ENCODE peak calls at places on chromosome 22, in seven cellular contexts. O is GM23338, B is HCT116, K is stomach, H is SK-N-SH, W is suprapubic skin, M is GM12878. F is an unnamed sample. For H3K4me1, the result is how much of the 10 kb centered on the place peaks cover.

GRCh38 chr22:20803696-20804324 is 29.9 kb downstream of the SERPIND1 start:
- DNase-seq in W (no peak), M (no peak), H (peak), B (peak), K (peak), O (peak), F (no peak)

GRCh38 chr22:20983081-20983745 is 1.1 kb downstream of the LZTR1 start:
- DNase-seq in K (no peak), O (no peak), H (no peak), M (no peak), B (no peak), W (no peak), F (no peak)

GRCh38 chr22:49150801-49151221 is 676.9 kb downstream of the BRD1 start:
- DNase-seq in M (no peak), H (peak), B (no peak), K (peak), W (peak), O (no peak), F (no peak)

GRCh38 chr22:17647996-17648395 is 9.4 kb downstream of the BCL2L13 start:
- DNase-seq in B (no peak), M (no peak), W (no peak), K (no peak), H (no peak), O (no peak), F (no peak)

GRCh38 chr22:28116261-28116673 is 197.2 kb upstream of the PITPNB start:
- DNase-seq in B (no peak), M (no peak), O (peak), K (no peak), H (no peak), W (no peak), F (no peak)

GRCh38 chr22:22945195-22945594 is 57.6 kb downstream of the IGLL5 start:
- DNase-seq in M (no peak), K (peak), B (no peak), O (no peak), H (no peak), W (peak), F (peak)

GRCh38 chr22:22927196-22927887 is 39.7 kb downstream of the IGLL5 start:
- DNase-seq in H (no peak), M (no peak), B (no peak), O (no peak), K (no peak), W (no peak), F (no peak)

GRCh38 chr22:42868751-42869251 is 11.7 kb upstream of the ARFGAP3 start:
- DNase-seq in K (peak), W (no peak), O (no peak), M (no peak), H (no peak), B (no peak), F (no peak)

GRCh38 chr22:49449377-49449776 is 378.3 kb downstream of the BRD1 start:
- DNase-seq in O (no peak), B (no peak), M (no peak), H (no peak), K (no peak), W (peak), F (no peak)

GRCh38 chr22:49565516-49565855 is 262.2 kb downstream of the BRD1 start:
- DNase-seq in O (no peak), B (no peak), H (no peak), K (no peak), W (peak), M (no peak), F (no peak)

GRCh38 chr22:44597616-44598015 is 99.6 kb upstream of the RTL6 start:
- DNase-seq in B (no peak), K (no peak), O (peak), H (peak), M (no peak), W (no peak), F (no peak)

GRCh38 chr22:21942407-21942895 is 10.2 kb downstream of the PPM1F start:
- DNase-seq in O (no peak), W (peak), M (no peak), H (no peak), K (peak), B (peak), F (no peak)

GRCh38 chr22:28426346-28427132 is 253.1 kb downstream of the TTC28 start:
- DNase-seq in W (no peak), M (no peak), H (no peak), O (no peak), K (no peak), B (no peak), F (no peak)

GRCh38 chr22:43396321-43396933 is 15.4 kb upstream of the MPPED1 start:
- DNase-seq in H (no peak), M (no peak), B (no peak), O (no peak), K (no peak), W (no peak), F (no peak)

GRCh38 chr22:26174280-26174679 is 5.0 kb downstream of the SEZ6L start:
- DNase-seq in B (no peak), W (peak), O (peak), H (peak), M (no peak), K (no peak), F (no peak)

GRCh38 chr22:30649430-30650007 is 13.9 kb downstream of the SLC35E4 start:
- DNase-seq in K (peak), H (no peak), O (no peak), B (peak), M (no peak), W (no peak), F (no peak)

GRCh38 chr22:28183078-28183870 is 264.2 kb upstream of the PITPNB start:
- DNase-seq in M (no peak), W (no peak), B (no peak), K (peak), H (no peak), O (no peak), F (no peak)

GRCh38 chr22:33519140-33519973 is 400.9 kb downstream of the LARGE1 start:
- DNase-seq in O (peak), B (no peak), M (peak), H (peak), W (no peak), K (no peak), F (no peak)

GRCh38 chr22:27988704-27989103 is 69.6 kb upstream of the PITPNB start:
- DNase-seq in H (no peak), K (peak), O (no peak), W (peak), M (no peak), B (no peak), F (no peak)

GRCh38 chr22:48756146-48757111 is 1071.2 kb downstream of the BRD1 start:
- DNase-seq in H (no peak), O (no peak), K (peak), M (no peak), B (no peak), W (peak), F (peak)

DNA sequence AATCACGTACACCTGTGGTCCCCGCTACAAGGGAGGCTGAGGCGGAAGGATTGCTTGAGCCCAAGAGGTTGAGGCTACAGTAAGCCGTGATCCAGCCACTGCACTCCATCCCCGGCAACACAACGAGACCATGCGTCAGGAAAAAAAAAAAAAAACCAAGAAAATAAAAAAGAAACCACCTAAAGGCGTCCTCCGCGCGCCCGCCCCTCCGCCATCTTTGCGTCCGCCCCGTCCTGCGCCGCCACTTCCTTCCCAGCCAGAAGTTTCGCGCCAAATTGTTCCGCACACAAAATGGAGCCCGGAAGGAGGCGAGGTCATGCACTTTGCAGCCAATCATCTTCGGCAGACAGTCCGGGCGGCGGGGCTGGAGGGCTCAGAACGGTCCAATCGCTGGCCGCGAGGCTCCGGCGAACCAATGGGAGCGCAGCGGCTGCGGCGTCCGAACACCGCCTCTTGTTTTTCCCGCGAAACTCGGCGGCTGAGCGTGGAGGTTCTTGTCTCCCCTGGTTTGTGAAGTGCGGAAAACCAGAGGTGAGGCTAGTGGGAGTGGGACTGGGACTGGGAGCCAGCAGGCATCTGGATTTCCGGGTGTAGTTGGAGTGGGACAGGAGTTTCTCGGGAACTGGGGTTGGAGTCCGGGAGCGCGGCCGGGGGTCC is at the start of gene MCM5:
- DNase-seq in B (peak), M (peak), H (peak), K (peak), O (peak), W (peak), F (no peak)
- H3K4me1 ChIP-seq in B (under half), M (under half), H (under half), K (under half), O (under half), W (under half), F (under half)

DNA sequence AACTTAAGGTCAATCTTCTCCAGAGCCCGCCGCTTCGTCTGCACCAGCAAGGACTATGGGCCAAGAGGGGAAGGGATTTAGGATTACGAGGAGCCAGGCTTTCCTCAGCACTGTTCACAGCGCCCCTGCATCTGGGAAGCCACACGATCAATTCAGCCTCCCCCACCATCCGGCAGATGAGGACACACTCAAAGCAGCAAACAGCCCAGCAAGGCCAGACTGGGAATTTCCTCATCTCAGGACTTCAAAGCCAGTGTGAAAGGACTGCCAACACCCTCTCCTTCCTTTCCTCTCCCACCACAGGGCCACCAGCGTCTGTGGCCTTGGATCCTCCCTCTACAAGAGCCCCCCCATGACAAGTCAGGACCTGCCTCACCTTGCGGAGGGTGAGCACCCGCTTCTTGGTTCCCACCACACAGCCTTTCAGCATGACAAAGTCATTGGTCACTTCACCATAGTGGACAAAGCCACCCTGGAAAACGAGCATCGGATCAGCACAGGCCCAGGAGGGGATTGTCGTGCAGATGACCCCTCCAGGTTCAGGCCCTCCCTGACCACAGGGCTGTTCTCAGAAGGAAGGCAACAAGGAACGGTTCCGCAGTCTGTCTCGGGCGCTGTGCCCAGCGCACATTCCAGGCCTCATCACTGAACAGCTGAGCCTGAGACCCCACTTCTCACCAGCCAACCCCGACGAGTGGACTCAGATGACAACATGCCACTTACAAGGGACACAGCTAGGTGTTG is 6.0 kb downstream of the RPL3 start:
- DNase-seq in M (no peak), B (no peak), K (no peak), O (no peak), W (no peak), H (no peak), F (no peak)
- TF ChIP-seq POLR2AphosphoS5 in M (no peak), B (no peak), K (no peak), O (peak), W (no peak), H (no peak), F (no peak)

DNA sequence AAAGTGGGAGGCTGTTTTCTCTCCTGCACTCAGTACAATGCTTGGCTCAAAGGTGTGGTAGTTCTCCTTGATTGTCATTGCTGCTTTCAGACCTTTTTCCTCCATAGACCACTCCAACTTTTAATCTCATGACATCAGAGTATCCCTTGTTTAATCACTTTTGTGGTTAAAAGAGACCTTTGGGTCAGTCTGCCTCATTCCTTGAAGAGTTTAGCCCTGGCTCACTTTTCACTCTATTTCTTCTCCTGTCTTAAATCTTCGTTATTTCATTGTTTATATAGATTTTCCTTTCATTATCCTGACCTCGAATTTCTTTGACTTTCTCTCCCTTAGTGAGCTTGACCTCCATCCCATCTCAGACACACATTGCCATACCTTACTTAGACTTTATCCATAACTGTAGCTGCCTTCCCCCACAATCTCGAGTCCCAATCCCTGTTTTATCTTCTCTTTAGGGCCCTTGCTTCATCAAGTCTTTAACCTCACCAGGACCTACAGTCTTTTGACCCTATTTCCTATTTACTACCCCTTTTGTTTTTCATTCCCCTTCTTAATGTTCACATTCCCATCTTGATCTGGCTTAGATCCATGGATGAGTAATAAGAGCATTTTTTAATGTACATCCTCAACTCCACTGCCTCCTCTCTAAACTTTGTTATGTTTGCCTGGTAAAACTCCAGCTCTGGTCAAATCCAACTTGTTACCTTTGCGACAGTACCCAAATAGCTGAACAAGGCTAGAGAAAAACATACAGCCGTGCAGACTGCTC is 9.5 kb downstream of the ATXN10 start:
- DNase-seq in W (no peak), K (no peak), O (no peak), B (no peak), M (no peak), H (no peak), F (no peak)
- H3K4me1 ChIP-seq in W (under half), K (half or more), O (under half), B (half or more), M (half or more), H (under half), F (under half)

DNA sequence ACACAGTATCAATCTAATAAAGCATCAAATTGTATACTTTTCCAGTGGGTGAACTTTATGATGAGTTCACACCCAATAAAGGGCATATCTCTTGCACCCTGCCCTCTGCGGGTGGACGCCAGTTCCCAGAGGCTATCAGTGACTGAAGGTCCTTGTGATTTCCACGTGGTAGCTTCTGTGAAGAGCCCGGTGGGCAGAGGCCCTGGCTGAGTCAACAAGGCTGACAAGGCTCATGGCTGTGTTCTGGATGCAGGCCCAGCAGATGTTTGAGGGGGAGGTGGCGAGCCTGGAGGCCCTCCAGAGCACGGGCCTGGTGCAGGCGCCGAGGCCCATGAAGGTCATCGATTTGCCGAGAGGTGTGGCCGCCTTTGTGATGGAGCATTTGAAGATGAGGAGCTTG is 71.4 kb downstream of the PIWIL3 start:
- DNase-seq in M (no peak), W (no peak), B (no peak), K (peak), O (no peak), H (no peak), F (no peak)
- TF ChIP-seq POLR2AphosphoS5 in M (no peak), W (no peak), B (no peak), K (no peak), O (no peak), H (no peak), F (no peak)

DNA sequence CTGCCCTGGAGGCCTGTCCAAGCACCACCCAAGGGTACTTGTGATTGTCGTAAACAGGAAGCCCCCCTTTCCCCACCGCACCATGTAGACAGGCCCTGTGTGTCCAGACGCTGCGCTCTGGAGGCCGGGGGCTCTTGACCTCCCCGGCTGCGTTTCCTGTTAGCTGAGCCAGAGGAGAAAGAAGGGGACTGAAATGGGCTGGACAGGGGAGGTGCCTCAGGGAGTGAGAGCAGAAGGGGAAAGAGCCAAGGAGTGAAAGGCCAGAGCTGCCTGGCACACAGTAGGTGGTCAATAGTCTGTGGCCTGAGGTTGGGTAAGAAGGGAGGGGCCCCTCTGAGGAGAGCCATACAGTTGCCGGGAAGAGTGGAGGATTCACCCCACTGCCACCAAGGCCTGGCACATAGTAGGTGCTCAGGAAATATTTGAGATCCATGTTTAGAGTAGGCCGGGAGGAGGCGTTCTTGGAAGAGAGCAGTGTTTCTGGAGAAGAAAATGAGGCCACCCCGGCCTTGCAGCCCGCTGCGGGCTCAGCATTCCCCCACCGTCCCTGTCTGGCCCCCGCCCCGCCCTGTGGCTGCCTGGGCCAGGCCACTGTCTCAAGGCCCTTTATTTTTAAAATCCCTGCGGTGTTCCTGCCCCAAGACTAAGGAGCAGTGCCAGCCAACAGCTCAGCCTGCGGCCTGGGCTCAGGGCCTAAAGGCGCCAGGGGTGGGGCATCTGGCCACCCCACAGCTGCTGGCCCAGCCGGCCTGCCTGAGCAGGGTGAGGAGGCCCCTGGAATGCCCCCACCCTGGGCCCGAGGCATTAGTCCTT is 13.6 kb upstream of the CDC42EP1 start:
- DNase-seq in B (no peak), M (no peak), W (no peak), K (peak), O (peak), H (no peak), F (no peak)
- H3K4me1 ChIP-seq in B (half or more), M (under half), W (half or more), K (half or more), O (under half), H (under half), F (half or more)

GRCh38 chr22:41620646-41621098 is at the start of gene DESI1:
- DNase-seq in W (no peak), M (no peak), B (no peak), O (peak), H (no peak), K (no peak), F (peak)
- TF ChIP-seq POLR2AphosphoS5 in W (no peak), M (peak), B (peak), O (peak), H (peak), K (peak), F (no peak)

DNA sequence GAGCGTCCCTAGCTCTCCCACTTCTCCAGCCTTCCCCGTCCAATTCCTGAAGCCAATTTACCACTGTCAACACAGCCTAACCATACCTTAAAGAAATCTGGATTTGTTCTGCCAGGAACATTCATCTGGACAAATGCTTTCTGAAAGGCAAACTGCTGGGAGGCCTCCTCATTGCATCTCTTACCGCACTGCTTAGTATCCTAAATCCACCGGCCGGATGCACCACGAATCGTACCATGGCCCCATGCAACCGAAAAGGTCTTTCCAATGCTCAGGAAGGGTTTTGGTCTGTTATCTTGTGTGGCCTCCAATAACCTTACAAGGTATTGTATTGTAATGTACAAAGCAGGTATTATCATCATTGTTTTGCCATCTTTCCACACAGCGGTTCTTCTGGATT is 57.6 kb downstream of the MYH9 start:
- DNase-seq in O (no peak), B (no peak), W (no peak), H (no peak), M (no peak), K (no peak), F (no peak)
- H3K4me1 ChIP-seq in O (under half), B (half or more), W (half or more), H (half or more), M (half or more), K (half or more), F (half or more)

GRCh38 chr22:19036523-19037273 is 85.5 kb downstream of the DGCR2 start:
- DNase-seq in M (no peak), B (no peak), K (no peak), H (no peak), W (peak), O (peak), F (no peak)
- TF ChIP-seq POLR2AphosphoS5 in M (no peak), B (no peak), K (no peak), H (no peak), W (no peak), O (no peak), F (no peak)

DNA sequence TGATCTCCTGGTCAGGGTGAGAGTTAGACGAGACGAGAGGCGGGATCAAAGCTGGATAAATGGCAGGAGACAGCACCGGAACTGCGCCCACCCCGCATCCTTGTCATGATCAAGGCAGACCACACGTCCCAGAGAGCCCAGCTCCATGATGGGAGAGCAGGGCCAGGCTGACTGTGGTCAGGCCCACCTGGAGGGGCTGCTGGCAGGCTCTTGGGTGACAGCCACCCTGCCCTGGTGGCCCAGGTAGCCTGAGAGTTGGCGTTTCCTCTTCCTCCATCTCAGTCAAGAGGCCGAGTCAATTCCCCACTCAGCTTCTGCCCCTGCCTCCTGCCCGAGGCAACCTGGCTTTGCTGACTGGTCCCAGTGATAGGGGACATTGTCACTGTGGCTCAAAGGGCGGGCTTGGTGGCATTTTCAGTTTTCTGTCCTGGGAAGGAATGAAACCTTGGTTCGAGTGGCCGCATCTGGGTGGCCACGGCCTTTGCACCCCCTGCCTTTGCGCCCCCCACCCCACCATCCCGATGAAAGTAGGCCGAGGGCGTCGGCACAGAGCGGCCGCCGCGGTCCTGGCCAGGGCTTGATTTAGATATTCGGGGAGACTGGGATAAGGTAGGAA is 60.8 kb upstream of the PPARA start:
- DNase-seq in B (no peak), M (no peak), O (no peak), H (no peak), K (peak), W (peak), F (no peak)
- H3K4me1 ChIP-seq in B (under half), M (under half), O (under half), H (half or more), K (half or more), W (half or more), F (half or more)

F was measured in vagina.